ENCODE peak calls at places on chromosomes 11 and 22, in eight cellular contexts. One of them, this sample, is unnamed.

GRCh38 chr22:40654522-40655167 is 18.1 kb upstream of the MRTFA start:
- DNase-seq in bronchial epithelial cell: peak
- DNase-seq in WTC11: no peak
- DNase-seq in CD4-positive, alpha-beta T cell: no peak
- DNase-seq in mammary epithelial cell: peak
- DNase-seq in body of pancreas: peak
- DNase-seq in astrocyte of the spinal cord: peak
- DNase-seq in DND-41: no peak
- DNase-seq in this sample: peak

GRCh38 chr22:18954333-18954732 is 18.2 kb upstream of the PRODH start:
- DNase-seq in bronchial epithelial cell: peak
- DNase-seq in WTC11: peak
- DNase-seq in CD4-positive, alpha-beta T cell: peak
- DNase-seq in mammary epithelial cell: peak
- DNase-seq in body of pancreas: peak
- DNase-seq in astrocyte of the spinal cord: peak
- DNase-seq in DND-41: peak
- DNase-seq in this sample: peak

GRCh38 chr11:64444838-64445441 is 86.0 kb downstream of the RPS6KA4 start:
- DNase-seq in bronchial epithelial cell: peak
- DNase-seq in WTC11: no peak
- DNase-seq in CD4-positive, alpha-beta T cell: no peak
- DNase-seq in mammary epithelial cell: peak
- DNase-seq in body of pancreas: peak
- DNase-seq in astrocyte of the spinal cord: no peak
- DNase-seq in DND-41: no peak
- DNase-seq in this sample: no peak

GRCh38 chr11:103594283-103594682 is 442.2 kb upstream of the DDI1 start:
- DNase-seq in bronchial epithelial cell: peak
- DNase-seq in WTC11: no peak
- DNase-seq in CD4-positive, alpha-beta T cell: no peak
- DNase-seq in mammary epithelial cell: peak
- DNase-seq in body of pancreas: no peak
- DNase-seq in astrocyte of the spinal cord: no peak
- DNase-seq in DND-41: no peak
- DNase-seq in this sample: no peak

GRCh38 chr11:75816561-75817239 is 1.7 kb downstream of the UVRAG start:
- DNase-seq in bronchial epithelial cell: no peak
- DNase-seq in WTC11: no peak
- DNase-seq in CD4-positive, alpha-beta T cell: no peak
- DNase-seq in mammary epithelial cell: no peak
- DNase-seq in body of pancreas: no peak
- DNase-seq in astrocyte of the spinal cord: no peak
- DNase-seq in DND-41: peak
- DNase-seq in this sample: no peak

GRCh38 chr22:20248461-20248959 is 19.6 kb downstream of the RTN4R start:
- DNase-seq in bronchial epithelial cell: no peak
- DNase-seq in WTC11: no peak
- DNase-seq in CD4-positive, alpha-beta T cell: no peak
- DNase-seq in mammary epithelial cell: no peak
- DNase-seq in body of pancreas: no peak
- DNase-seq in astrocyte of the spinal cord: no peak
- DNase-seq in DND-41: no peak
- DNase-seq in this sample: no peak

GRCh38 chr22:36332623-36333331 is 55.0 kb downstream of the MYH9 start:
- DNase-seq in bronchial epithelial cell: peak
- DNase-seq in WTC11: peak
- DNase-seq in CD4-positive, alpha-beta T cell: peak
- DNase-seq in mammary epithelial cell: peak
- DNase-seq in body of pancreas: peak
- DNase-seq in astrocyte of the spinal cord: peak
- DNase-seq in DND-41: peak
- DNase-seq in this sample: no peak

GRCh38 chr22:40855960-40856512 is 403 bp downstream of the ST13 start:
- DNase-seq in bronchial epithelial cell: peak
- DNase-seq in WTC11: peak
- DNase-seq in CD4-positive, alpha-beta T cell: no peak
- DNase-seq in mammary epithelial cell: peak
- DNase-seq in body of pancreas: no peak
- DNase-seq in astrocyte of the spinal cord: peak
- DNase-seq in DND-41: no peak
- DNase-seq in this sample: peak

GRCh38 chr22:37832022-37832857 is 9.1 kb downstream of the GALR3 start:
- DNase-seq in bronchial epithelial cell: no peak
- DNase-seq in WTC11: no peak
- DNase-seq in CD4-positive, alpha-beta T cell: no peak
- DNase-seq in mammary epithelial cell: no peak
- DNase-seq in body of pancreas: no peak
- DNase-seq in astrocyte of the spinal cord: no peak
- DNase-seq in DND-41: no peak
- DNase-seq in this sample: no peak

GRCh38 chr11:9783986-9784385 is 120.1 kb downstream of the SWAP70 start:
- DNase-seq in bronchial epithelial cell: no peak
- DNase-seq in WTC11: no peak
- DNase-seq in CD4-positive, alpha-beta T cell: no peak
- DNase-seq in mammary epithelial cell: no peak
- DNase-seq in body of pancreas: no peak
- DNase-seq in astrocyte of the spinal cord: no peak
- DNase-seq in DND-41: no peak
- DNase-seq in this sample: no peak

GRCh38 chr22:36439481-36440271 is 41.8 kb downstream of the TXN2 start:
- DNase-seq in bronchial epithelial cell: peak
- DNase-seq in WTC11: no peak
- DNase-seq in CD4-positive, alpha-beta T cell: no peak
- DNase-seq in mammary epithelial cell: peak
- DNase-seq in body of pancreas: no peak
- DNase-seq in astrocyte of the spinal cord: peak
- DNase-seq in DND-41: no peak
- DNase-seq in this sample: peak

GRCh38 chr11:17813391-17814059 is 78.9 kb downstream of the KCNC1 start:
- DNase-seq in bronchial epithelial cell: no peak
- DNase-seq in WTC11: no peak
- DNase-seq in CD4-positive, alpha-beta T cell: no peak
- DNase-seq in mammary epithelial cell: peak
- DNase-seq in body of pancreas: no peak
- DNase-seq in astrocyte of the spinal cord: no peak
- DNase-seq in DND-41: no peak
- DNase-seq in this sample: no peak

GRCh38 chr11:68660066-68660810 is 24.1 kb upstream of the GAL start:
- DNase-seq in bronchial epithelial cell: no peak
- DNase-seq in WTC11: no peak
- DNase-seq in CD4-positive, alpha-beta T cell: no peak
- DNase-seq in mammary epithelial cell: no peak
- DNase-seq in body of pancreas: no peak
- DNase-seq in astrocyte of the spinal cord: no peak
- DNase-seq in DND-41: no peak
- DNase-seq in this sample: no peak

GRCh38 chr11:129435499-129436245 is 60.0 kb downstream of the BARX2 start:
- DNase-seq in bronchial epithelial cell: peak
- DNase-seq in WTC11: no peak
- DNase-seq in CD4-positive, alpha-beta T cell: no peak
- DNase-seq in mammary epithelial cell: peak
- DNase-seq in body of pancreas: no peak
- DNase-seq in astrocyte of the spinal cord: no peak
- DNase-seq in DND-41: no peak
- DNase-seq in this sample: no peak

GRCh38 chr11:82874646-82875523 is 25.3 kb downstream of the PRCP start:
- DNase-seq in bronchial epithelial cell: no peak
- DNase-seq in WTC11: no peak
- DNase-seq in CD4-positive, alpha-beta T cell: no peak
- DNase-seq in mammary epithelial cell: no peak
- DNase-seq in body of pancreas: no peak
- DNase-seq in astrocyte of the spinal cord: no peak
- DNase-seq in DND-41: no peak
- DNase-seq in this sample: no peak

GRCh38 chr11:5575159-5575558 is 5.5 kb upstream of the OR52B6 start:
- DNase-seq in bronchial epithelial cell: no peak
- DNase-seq in WTC11: no peak
- DNase-seq in CD4-positive, alpha-beta T cell: no peak
- DNase-seq in mammary epithelial cell: no peak
- DNase-seq in body of pancreas: no peak
- DNase-seq in astrocyte of the spinal cord: no peak
- DNase-seq in DND-41: no peak
- DNase-seq in this sample: no peak

GRCh38 chr11:79363861-79364378 is 76.9 kb downstream of the TENM4 start:
- DNase-seq in bronchial epithelial cell: peak
- DNase-seq in WTC11: no peak
- DNase-seq in CD4-positive, alpha-beta T cell: no peak
- DNase-seq in mammary epithelial cell: peak
- DNase-seq in body of pancreas: no peak
- DNase-seq in astrocyte of the spinal cord: no peak
- DNase-seq in DND-41: no peak
- DNase-seq in this sample: no peak

GRCh38 chr22:41687901-41688364 is 734 bp downstream of the SNU13 start:
- DNase-seq in bronchial epithelial cell: no peak
- DNase-seq in WTC11: no peak
- DNase-seq in CD4-positive, alpha-beta T cell: no peak
- DNase-seq in mammary epithelial cell: peak
- DNase-seq in body of pancreas: no peak
- DNase-seq in astrocyte of the spinal cord: peak
- DNase-seq in DND-41: peak
- DNase-seq in this sample: no peak

GRCh38 chr11:44889266-44889665 is 61.4 kb downstream of the TP53I11 start:
- DNase-seq in bronchial epithelial cell: no peak
- DNase-seq in WTC11: no peak
- DNase-seq in CD4-positive, alpha-beta T cell: no peak
- DNase-seq in mammary epithelial cell: no peak
- DNase-seq in body of pancreas: no peak
- DNase-seq in astrocyte of the spinal cord: no peak
- DNase-seq in DND-41: no peak
- DNase-seq in this sample: no peak

GRCh38 chr11:125108469-125108868 is 3.0 kb downstream of the TMEM218 start:
- DNase-seq in bronchial epithelial cell: no peak
- DNase-seq in WTC11: no peak
- DNase-seq in CD4-positive, alpha-beta T cell: no peak
- DNase-seq in mammary epithelial cell: no peak
- DNase-seq in body of pancreas: no peak
- DNase-seq in astrocyte of the spinal cord: no peak
- DNase-seq in DND-41: no peak
- DNase-seq in this sample: no peak

GRCh38 chr11:62694455-62695167 is 5.3 kb upstream of the LRRN4CL start:
- DNase-seq in bronchial epithelial cell: peak
- DNase-seq in WTC11: peak
- DNase-seq in CD4-positive, alpha-beta T cell: peak
- DNase-seq in mammary epithelial cell: peak
- DNase-seq in body of pancreas: peak
- DNase-seq in astrocyte of the spinal cord: peak
- DNase-seq in DND-41: peak
- DNase-seq in this sample: peak

GRCh38 chr11:121723261-121723741 is 270.5 kb upstream of the SORL1-AS1 start:
- DNase-seq in bronchial epithelial cell: no peak
- DNase-seq in WTC11: peak
- DNase-seq in CD4-positive, alpha-beta T cell: no peak
- DNase-seq in mammary epithelial cell: no peak
- DNase-seq in body of pancreas: peak
- DNase-seq in astrocyte of the spinal cord: peak
- DNase-seq in DND-41: no peak
- DNase-seq in this sample: peak

GRCh38 chr22:45019861-45020655 is 10.3 kb upstream of the PHF21B start:
- DNase-seq in bronchial epithelial cell: no peak
- DNase-seq in WTC11: no peak
- DNase-seq in CD4-positive, alpha-beta T cell: no peak
- DNase-seq in mammary epithelial cell: no peak
- DNase-seq in body of pancreas: no peak
- DNase-seq in astrocyte of the spinal cord: no peak
- DNase-seq in DND-41: no peak
- DNase-seq in this sample: no peak

GRCh38 chr11:108734956-108735559 is 70.2 kb downstream of the DDX10 start:
- DNase-seq in bronchial epithelial cell: peak
- DNase-seq in WTC11: no peak
- DNase-seq in CD4-positive, alpha-beta T cell: no peak
- DNase-seq in mammary epithelial cell: no peak
- DNase-seq in body of pancreas: no peak
- DNase-seq in astrocyte of the spinal cord: peak
- DNase-seq in DND-41: no peak
- DNase-seq in this sample: no peak
- TF ChIP-seq CTCF in bronchial epithelial cell: peak
- TF ChIP-seq CTCF in WTC11: no peak
- TF ChIP-seq CTCF in CD4-positive, alpha-beta T cell: peak
- TF ChIP-seq CTCF in mammary epithelial cell: peak
- TF ChIP-seq CTCF in body of pancreas: peak
- TF ChIP-seq CTCF in astrocyte of the spinal cord: peak
- TF ChIP-seq CTCF in DND-41: peak
- TF ChIP-seq CTCF in this sample: peak

GRCh38 chr11:57476223-57476882 is 16.0 kb downstream of the RTN4RL2 start:
- DNase-seq in bronchial epithelial cell: no peak
- DNase-seq in WTC11: peak
- DNase-seq in CD4-positive, alpha-beta T cell: peak
- DNase-seq in mammary epithelial cell: peak
- DNase-seq in body of pancreas: peak
- DNase-seq in astrocyte of the spinal cord: no peak
- DNase-seq in DND-41: no peak
- DNase-seq in this sample: peak
- TF ChIP-seq CTCF in bronchial epithelial cell: no peak
- TF ChIP-seq CTCF in WTC11: no peak
- TF ChIP-seq CTCF in CD4-positive, alpha-beta T cell: no peak
- TF ChIP-seq CTCF in mammary epithelial cell: no peak
- TF ChIP-seq CTCF in body of pancreas: no peak
- TF ChIP-seq CTCF in astrocyte of the spinal cord: no peak
- TF ChIP-seq CTCF in DND-41: no peak
- TF ChIP-seq CTCF in this sample: no peak

GRCh38 chr11:60336767-60337391 is 9.8 kb downstream of the MS4A6E start:
- DNase-seq in bronchial epithelial cell: no peak
- DNase-seq in WTC11: no peak
- DNase-seq in CD4-positive, alpha-beta T cell: no peak
- DNase-seq in mammary epithelial cell: no peak
- DNase-seq in body of pancreas: no peak
- DNase-seq in astrocyte of the spinal cord: no peak
- DNase-seq in DND-41: no peak
- DNase-seq in this sample: no peak
- TF ChIP-seq CTCF in bronchial epithelial cell: no peak
- TF ChIP-seq CTCF in WTC11: no peak
- TF ChIP-seq CTCF in CD4-positive, alpha-beta T cell: no peak
- TF ChIP-seq CTCF in mammary epithelial cell: no peak
- TF ChIP-seq CTCF in body of pancreas: no peak
- TF ChIP-seq CTCF in astrocyte of the spinal cord: no peak
- TF ChIP-seq CTCF in DND-41: no peak
- TF ChIP-seq CTCF in this sample: no peak

GRCh38 chr22:25383892-25384291 is 164.5 kb downstream of the CRYBB2 start:
- DNase-seq in bronchial epithelial cell: no peak
- DNase-seq in WTC11: no peak
- DNase-seq in CD4-positive, alpha-beta T cell: no peak
- DNase-seq in mammary epithelial cell: no peak
- DNase-seq in body of pancreas: no peak
- DNase-seq in astrocyte of the spinal cord: no peak
- DNase-seq in DND-41: no peak
- DNase-seq in this sample: no peak

GRCh38 chr22:25380141-25380747 is 160.8 kb downstream of the CRYBB2 start:
- DNase-seq in bronchial epithelial cell: no peak
- DNase-seq in WTC11: no peak
- DNase-seq in CD4-positive, alpha-beta T cell: no peak
- DNase-seq in mammary epithelial cell: no peak
- DNase-seq in body of pancreas: no peak
- DNase-seq in astrocyte of the spinal cord: no peak
- DNase-seq in DND-41: no peak
- DNase-seq in this sample: no peak

GRCh38 chr22:25383278-25383820 is 163.9 kb downstream of the CRYBB2 start:
- DNase-seq in bronchial epithelial cell: no peak
- DNase-seq in WTC11: no peak
- DNase-seq in CD4-positive, alpha-beta T cell: no peak
- DNase-seq in mammary epithelial cell: no peak
- DNase-seq in body of pancreas: no peak
- DNase-seq in astrocyte of the spinal cord: no peak
- DNase-seq in DND-41: no peak
- DNase-seq in this sample: peak

GRCh38 chr22:25386538-25386884 is 167.1 kb downstream of the CRYBB2 start:
- DNase-seq in bronchial epithelial cell: no peak
- DNase-seq in WTC11: no peak
- DNase-seq in CD4-positive, alpha-beta T cell: no peak
- DNase-seq in mammary epithelial cell: no peak
- DNase-seq in body of pancreas: no peak
- DNase-seq in astrocyte of the spinal cord: no peak
- DNase-seq in DND-41: no peak
- DNase-seq in this sample: no peak

GRCh38 chr22:25382762-25383161 is 163.3 kb downstream of the CRYBB2 start:
- DNase-seq in bronchial epithelial cell: peak
- DNase-seq in WTC11: no peak
- DNase-seq in CD4-positive, alpha-beta T cell: no peak
- DNase-seq in mammary epithelial cell: no peak
- DNase-seq in body of pancreas: no peak
- DNase-seq in astrocyte of the spinal cord: no peak
- DNase-seq in DND-41: no peak
- DNase-seq in this sample: no peak
- TF ChIP-seq CTCF in bronchial epithelial cell: peak
- TF ChIP-seq CTCF in WTC11: no peak
- TF ChIP-seq CTCF in CD4-positive, alpha-beta T cell: no peak
- TF ChIP-seq CTCF in mammary epithelial cell: no peak
- TF ChIP-seq CTCF in body of pancreas: no peak
- TF ChIP-seq CTCF in astrocyte of the spinal cord: peak
- TF ChIP-seq CTCF in DND-41: peak
- TF ChIP-seq CTCF in this sample: no peak

This sample was measured in glutamatergic neuron.